ENCODE peak calls at places on chromosomes 7 and 10, in seven cellular contexts. I is NCI-H774, T is GM12891, A is DMS153, H is EH, R is KG1, G is ureter. N is an unnamed sample.

GRCh38 chr10:8618834-8619233 is 564.3 kb downstream of the GATA3 start:
- DNase-seq in I (no peak), T (no peak), A (no peak), H (no peak), R (no peak), G (no peak), N (no peak)

GRCh38 chr7:134186801-134187200 is 59.7 kb downstream of the LRGUK start:
- DNase-seq in I (no peak), T (no peak), A (no peak), H (peak; percentile 28), R (no peak), G (no peak), N (no peak)

GRCh38 chr10:26805567-26806245 is 55.1 kb downstream of the ABI1 start:
- DNase-seq in I (no peak), T (no peak), A (no peak), H (peak; percentile 43), R (no peak), G (no peak), N (no peak)

GRCh38 chr10:124892905-124893304 is 49.0 kb upstream of the ZRANB1 start:
- DNase-seq in I (no peak), T (no peak), A (no peak), H (no peak), R (no peak), G (no peak), N (no peak)

GRCh38 chr10:86365346-86366032 is 1.1 kb downstream of the GRID1 start:
- DNase-seq in I (no peak), T (peak; percentile 41), A (no peak), H (no peak), R (no peak), G (no peak), N (peak; percentile 55)

GRCh38 chr10:33900591-33900990 is 566.1 kb upstream of the NRP1 start:
- DNase-seq in I (no peak), T (no peak), A (no peak), H (peak; percentile 46), R (no peak), G (no peak), N (no peak)

GRCh38 chr7:82335927-82336326 is 107.7 kb downstream of the CACNA2D1 start:
- DNase-seq in I (peak; percentile 72), T (no peak), A (peak; percentile 89), H (peak; percentile 19), R (no peak), G (no peak), N (peak; percentile 40)

GRCh38 chr10:116753759-116754158 is 11.4 kb upstream of the HSPA12A start:
- DNase-seq in I (no peak), T (no peak), A (peak; percentile 79), H (no peak), R (no peak), G (no peak), N (no peak)

GRCh38 chr10:108913300-108913699 is 1010.0 kb downstream of the XPNPEP1 start:
- DNase-seq in I (no peak), T (no peak), A (no peak), H (no peak), R (no peak), G (no peak), N (peak; percentile 63)

GRCh38 chr10:13693783-13694450 is 107.2 kb downstream of the PRPF18 start:
- DNase-seq in I (no peak), T (no peak), A (no peak), H (no peak), R (no peak), G (no peak), N (no peak)

GRCh38 chr7:28586736-28587135 is 174.4 kb downstream of the CREB5 start:
- DNase-seq in I (no peak), T (no peak), A (no peak), H (peak; percentile 6), R (no peak), G (no peak), N (no peak)

GRCh38 chr7:151426906-151427704 is 12.8 kb downstream of the CRYGN start:
- DNase-seq in I (no peak), T (no peak), A (no peak), H (no peak), R (no peak), G (no peak), N (no peak)

GRCh38 chr7:47945261-47946015 is 2.8 kb downstream of the PKD1L1 start:
- DNase-seq in I (peak; percentile 43), T (peak; percentile 39), A (peak; percentile 17), H (peak; percentile 66), R (peak; percentile 31), G (peak; percentile 70), N (peak; percentile 75)

GRCh38 chr10:113788604-113789083 is 37.2 kb downstream of the PLEKHS1 start:
- DNase-seq in I (no peak), T (no peak), A (peak; percentile 8), H (peak; percentile 96), R (no peak), G (no peak), N (no peak)

N was measured in islet precursor cell.